ENCODE peak calls at places on chromosome 1, in ten cellular contexts. One of them, this sample, is unnamed. For H3K4me1 and H3K27me3, the result is how much of the 10 kb centered on the place peaks cover.

GRCh38 chr1:22121421-22121911 is 21.4 kb downstream of the WNT4 start:
- DNase-seq in H9: peak
- DNase-seq in cardiac muscle cell: no peak
- DNase-seq in tibial artery: no peak
- DNase-seq in K562: peak
- DNase-seq in colonic mucosa: no peak
- DNase-seq in ovary: no peak
- DNase-seq in mammary epithelial cell: no peak
- DNase-seq in lung: no peak
- DNase-seq in CD8-positive, alpha-beta T cell: no peak
- DNase-seq in this sample: no peak

GRCh38 chr1:225842074-225842473 is 32.1 kb downstream of the EPHX1 start:
- DNase-seq in H9: peak
- DNase-seq in cardiac muscle cell: no peak
- DNase-seq in tibial artery: no peak
- DNase-seq in K562: no peak
- DNase-seq in colonic mucosa: no peak
- DNase-seq in ovary: no peak
- DNase-seq in mammary epithelial cell: no peak
- DNase-seq in lung: no peak
- DNase-seq in CD8-positive, alpha-beta T cell: no peak
- DNase-seq in this sample: peak

GRCh38 chr1:57131701-57132394 is 166.0 kb upstream of the C8B start:
- DNase-seq in H9: no peak
- DNase-seq in cardiac muscle cell: peak
- DNase-seq in tibial artery: no peak
- DNase-seq in K562: no peak
- DNase-seq in colonic mucosa: no peak
- DNase-seq in ovary: no peak
- DNase-seq in mammary epithelial cell: peak
- DNase-seq in lung: no peak
- DNase-seq in CD8-positive, alpha-beta T cell: no peak
- DNase-seq in this sample: no peak

GRCh38 chr1:15962176-15962575 is 13.7 kb downstream of the ZBTB17 start:
- DNase-seq in H9: no peak
- DNase-seq in cardiac muscle cell: no peak
- DNase-seq in tibial artery: no peak
- DNase-seq in K562: no peak
- DNase-seq in colonic mucosa: no peak
- DNase-seq in ovary: no peak
- DNase-seq in mammary epithelial cell: no peak
- DNase-seq in lung: no peak
- DNase-seq in CD8-positive, alpha-beta T cell: no peak
- DNase-seq in this sample: no peak

GRCh38 chr1:205630241-205630640 is 1.6 kb downstream of the ELK4 start:
- DNase-seq in H9: no peak
- DNase-seq in cardiac muscle cell: peak
- DNase-seq in tibial artery: no peak
- DNase-seq in K562: no peak
- DNase-seq in colonic mucosa: no peak
- DNase-seq in ovary: no peak
- DNase-seq in mammary epithelial cell: peak
- DNase-seq in lung: no peak
- DNase-seq in CD8-positive, alpha-beta T cell: no peak
- DNase-seq in this sample: no peak

GRCh38 chr1:153506831-153507413 is 28.9 kb downstream of the S100A6 start:
- DNase-seq in H9: no peak
- DNase-seq in cardiac muscle cell: peak
- DNase-seq in tibial artery: peak
- DNase-seq in K562: no peak
- DNase-seq in colonic mucosa: peak
- DNase-seq in ovary: peak
- DNase-seq in mammary epithelial cell: peak
- DNase-seq in lung: peak
- DNase-seq in CD8-positive, alpha-beta T cell: no peak
- DNase-seq in this sample: peak

GRCh38 chr1:215710340-215710971 is 143.4 kb downstream of the KCTD3 start:
- DNase-seq in H9: peak
- DNase-seq in cardiac muscle cell: peak
- DNase-seq in tibial artery: no peak
- DNase-seq in K562: peak
- DNase-seq in colonic mucosa: peak
- DNase-seq in ovary: no peak
- DNase-seq in mammary epithelial cell: peak
- DNase-seq in lung: no peak
- DNase-seq in CD8-positive, alpha-beta T cell: no peak
- DNase-seq in this sample: no peak

GRCh38 chr1:111139234-111139955 is 498 bp downstream of the DRAM2 start:
- DNase-seq in H9: peak
- DNase-seq in cardiac muscle cell: peak
- DNase-seq in tibial artery: peak
- DNase-seq in K562: peak
- DNase-seq in colonic mucosa: peak
- DNase-seq in ovary: no peak
- DNase-seq in mammary epithelial cell: peak
- DNase-seq in lung: peak
- DNase-seq in CD8-positive, alpha-beta T cell: no peak
- DNase-seq in this sample: no peak

GRCh38 chr1:17128361-17128760 is 9.1 kb upstream of the PADI2 start:
- DNase-seq in H9: no peak
- DNase-seq in cardiac muscle cell: peak
- DNase-seq in tibial artery: no peak
- DNase-seq in K562: no peak
- DNase-seq in colonic mucosa: no peak
- DNase-seq in ovary: no peak
- DNase-seq in mammary epithelial cell: peak
- DNase-seq in lung: no peak
- DNase-seq in CD8-positive, alpha-beta T cell: no peak
- DNase-seq in this sample: no peak

GRCh38 chr1:165773324-165773965 is 4.8 kb upstream of the TMCO1 start:
- DNase-seq in H9: no peak
- DNase-seq in cardiac muscle cell: peak
- DNase-seq in tibial artery: no peak
- DNase-seq in K562: no peak
- DNase-seq in colonic mucosa: no peak
- DNase-seq in ovary: no peak
- DNase-seq in mammary epithelial cell: peak
- DNase-seq in lung: no peak
- DNase-seq in CD8-positive, alpha-beta T cell: no peak
- DNase-seq in this sample: no peak

GRCh38 chr1:61247051-61247854 is 164.9 kb downstream of the NFIA start:
- DNase-seq in H9: no peak
- DNase-seq in cardiac muscle cell: no peak
- DNase-seq in tibial artery: no peak
- DNase-seq in K562: no peak
- DNase-seq in colonic mucosa: no peak
- DNase-seq in ovary: no peak
- DNase-seq in mammary epithelial cell: no peak
- DNase-seq in lung: no peak
- DNase-seq in CD8-positive, alpha-beta T cell: no peak
- DNase-seq in this sample: no peak

GRCh38 chr1:214637722-214638473 is 34.9 kb downstream of the CENPF start:
- DNase-seq in H9: no peak
- DNase-seq in cardiac muscle cell: peak
- DNase-seq in tibial artery: no peak
- DNase-seq in K562: peak
- DNase-seq in colonic mucosa: no peak
- DNase-seq in ovary: no peak
- DNase-seq in mammary epithelial cell: peak
- DNase-seq in lung: no peak
- DNase-seq in CD8-positive, alpha-beta T cell: no peak
- DNase-seq in this sample: no peak

GRCh38 chr1:185439727-185440415 is 122.8 kb upstream of the IVNS1ABP start:
- DNase-seq in H9: no peak
- DNase-seq in cardiac muscle cell: peak
- DNase-seq in tibial artery: no peak
- DNase-seq in K562: no peak
- DNase-seq in colonic mucosa: no peak
- DNase-seq in ovary: no peak
- DNase-seq in mammary epithelial cell: peak
- DNase-seq in lung: no peak
- DNase-seq in CD8-positive, alpha-beta T cell: no peak
- DNase-seq in this sample: no peak

GRCh38 chr1:225449774-225450173 is 21.9 kb upstream of the LBR start:
- DNase-seq in H9: no peak
- DNase-seq in cardiac muscle cell: no peak
- DNase-seq in tibial artery: no peak
- DNase-seq in K562: no peak
- DNase-seq in colonic mucosa: no peak
- DNase-seq in ovary: no peak
- DNase-seq in mammary epithelial cell: no peak
- DNase-seq in lung: no peak
- DNase-seq in CD8-positive, alpha-beta T cell: no peak
- DNase-seq in this sample: no peak

GRCh38 chr1:1567831-1568380 is 6.8 kb downstream of the SSU72 start:
- DNase-seq in H9: no peak
- DNase-seq in cardiac muscle cell: no peak
- DNase-seq in tibial artery: no peak
- DNase-seq in K562: no peak
- DNase-seq in colonic mucosa: no peak
- DNase-seq in ovary: no peak
- DNase-seq in mammary epithelial cell: no peak
- DNase-seq in lung: no peak
- DNase-seq in CD8-positive, alpha-beta T cell: no peak
- DNase-seq in this sample: no peak

GRCh38 chr1:33624991-33625870 is 152.8 kb downstream of the ZSCAN20 start:
- DNase-seq in H9: peak
- DNase-seq in cardiac muscle cell: no peak
- DNase-seq in tibial artery: no peak
- DNase-seq in K562: peak
- DNase-seq in colonic mucosa: no peak
- DNase-seq in ovary: no peak
- DNase-seq in mammary epithelial cell: no peak
- DNase-seq in lung: no peak
- DNase-seq in CD8-positive, alpha-beta T cell: no peak
- DNase-seq in this sample: no peak
- TF ChIP-seq CTCF in H9: peak
- TF ChIP-seq CTCF in cardiac muscle cell: peak
- TF ChIP-seq CTCF in tibial artery: no peak
- TF ChIP-seq CTCF in K562: peak
- TF ChIP-seq CTCF in colonic mucosa: no peak
- TF ChIP-seq CTCF in ovary: no peak
- TF ChIP-seq CTCF in mammary epithelial cell: peak
- TF ChIP-seq CTCF in lung: no peak
- TF ChIP-seq CTCF in CD8-positive, alpha-beta T cell: peak
- TF ChIP-seq CTCF in this sample: peak

DNA sequence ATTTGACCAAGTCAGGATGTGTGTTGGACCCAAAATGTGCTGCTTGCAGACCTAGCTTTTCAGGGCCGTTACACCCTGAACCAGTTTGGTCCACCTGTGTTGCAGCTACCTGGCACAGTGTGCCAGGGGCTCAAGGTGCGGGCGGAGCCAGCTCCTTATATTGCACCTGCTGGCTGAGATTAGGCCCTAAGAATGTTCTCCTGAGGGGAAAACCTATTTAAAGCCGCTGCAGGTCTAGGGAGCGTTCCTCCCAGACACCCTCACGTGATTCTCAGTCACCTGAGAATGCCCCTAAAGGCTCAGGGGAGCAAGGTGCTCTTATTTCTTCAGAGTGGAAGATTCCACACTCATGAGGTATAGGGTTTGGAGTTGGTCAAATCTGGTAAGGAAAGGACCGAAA is 12.0 kb downstream of the GSTM3 start:
- DNase-seq in H9: no peak
- DNase-seq in cardiac muscle cell: no peak
- DNase-seq in tibial artery: no peak
- DNase-seq in K562: no peak
- DNase-seq in colonic mucosa: peak
- DNase-seq in ovary: no peak
- DNase-seq in mammary epithelial cell: no peak
- DNase-seq in lung: no peak
- DNase-seq in CD8-positive, alpha-beta T cell: no peak
- DNase-seq in this sample: no peak
- H3K4me1 ChIP-seq in H9: under half
- H3K4me1 ChIP-seq in cardiac muscle cell: under half
- H3K4me1 ChIP-seq in tibial artery: under half
- H3K4me1 ChIP-seq in K562: under half
- H3K4me1 ChIP-seq in colonic mucosa: under half
- H3K4me1 ChIP-seq in ovary: under half
- H3K4me1 ChIP-seq in mammary epithelial cell: under half
- H3K4me1 ChIP-seq in lung: under half
- H3K4me1 ChIP-seq in CD8-positive, alpha-beta T cell: under half
- H3K4me1 ChIP-seq in this sample: under half

GRCh38 chr1:201290551-201290950 is 7.2 kb downstream of the PKP1 start:
- DNase-seq in H9: no peak
- DNase-seq in cardiac muscle cell: no peak
- DNase-seq in tibial artery: no peak
- DNase-seq in K562: no peak
- DNase-seq in colonic mucosa: no peak
- DNase-seq in ovary: no peak
- DNase-seq in mammary epithelial cell: no peak
- DNase-seq in lung: no peak
- DNase-seq in CD8-positive, alpha-beta T cell: no peak
- DNase-seq in this sample: no peak
- H3K27me3 ChIP-seq in H9: under half
- H3K27me3 ChIP-seq in cardiac muscle cell: under half
- H3K27me3 ChIP-seq in tibial artery: under half
- H3K27me3 ChIP-seq in K562: half or more
- H3K27me3 ChIP-seq in colonic mucosa: under half
- H3K27me3 ChIP-seq in ovary: under half
- H3K27me3 ChIP-seq in mammary epithelial cell: under half
- H3K27me3 ChIP-seq in lung: under half
- H3K27me3 ChIP-seq in CD8-positive, alpha-beta T cell: under half
- H3K27me3 ChIP-seq in this sample: under half

GRCh38 chr1:117967472-117967871 is 37.9 kb downstream of the WDR3 start:
- DNase-seq in H9: no peak
- DNase-seq in cardiac muscle cell: peak
- DNase-seq in tibial artery: no peak
- DNase-seq in K562: no peak
- DNase-seq in colonic mucosa: no peak
- DNase-seq in ovary: no peak
- DNase-seq in mammary epithelial cell: peak
- DNase-seq in lung: no peak
- DNase-seq in CD8-positive, alpha-beta T cell: no peak
- DNase-seq in this sample: no peak
- TF ChIP-seq CTCF in H9: peak
- TF ChIP-seq CTCF in cardiac muscle cell: peak
- TF ChIP-seq CTCF in tibial artery: no peak
- TF ChIP-seq CTCF in K562: peak
- TF ChIP-seq CTCF in colonic mucosa: no peak
- TF ChIP-seq CTCF in ovary: no peak
- TF ChIP-seq CTCF in mammary epithelial cell: peak
- TF ChIP-seq CTCF in lung: no peak
- TF ChIP-seq CTCF in CD8-positive, alpha-beta T cell: no peak
- TF ChIP-seq CTCF in this sample: peak

This sample was measured in right lobe of liver.